ENCODE peak calls at places on chromosome 20, in nine cellular contexts. C, O, U, Q, J, X, W, Z and F are unnamed samples. For H3K36me3, the result is how much of the 10 kb centered on the place peaks cover.

GRCh38 chr20:54219751-54220426 is 12.0 kb downstream of the PFDN4 start:
- DNase-seq in C (no peak), O (no peak), U (no peak), Q (no peak), J (no peak), X (peak), W (no peak), Z (peak), F (no peak)

GRCh38 chr20:13102237-13102636 is 93.5 kb downstream of the SPTLC3 start:
- DNase-seq in C (no peak), O (no peak), U (no peak), Q (no peak), J (no peak), X (no peak), W (no peak), Z (no peak), F (no peak)

GRCh38 chr20:1987826-1988225 is 6.0 kb downstream of the PDYN start:
- DNase-seq in C (no peak), O (no peak), U (no peak), Q (no peak), J (no peak), X (peak), W (no peak), Z (no peak), F (no peak)

GRCh38 chr20:53349730-53350129 is 243.9 kb downstream of the ZNF217 start:
- DNase-seq in C (no peak), O (no peak), U (no peak), Q (no peak), J (no peak), X (no peak), W (no peak), Z (no peak), F (no peak)

GRCh38 chr20:3846378-3846739 is 275 bp upstream of the MAVS start:
- DNase-seq in C (no peak), O (no peak), U (no peak), Q (no peak), J (no peak), X (no peak), W (no peak), Z (no peak), F (no peak)

GRCh38 chr20:52190437-52191131 is 995 bp downstream of the ZFP64 start:
- DNase-seq in C (peak), O (peak), U (no peak), Q (peak), J (no peak), X (peak), W (no peak), Z (peak), F (peak)

GRCh38 chr20:19552144-19552895 is 205.7 kb upstream of the RIN2 start:
- DNase-seq in C (no peak), O (no peak), U (no peak), Q (no peak), J (no peak), X (peak), W (peak), Z (no peak), F (no peak)

GRCh38 chr20:19423892-19424620 is 211.6 kb downstream of the SLC24A3 start:
- DNase-seq in C (no peak), O (no peak), U (no peak), Q (no peak), J (no peak), X (no peak), W (no peak), Z (no peak), F (no peak)

GRCh38 chr20:24438331-24438730 is 31.1 kb upstream of the SYNDIG1 start:
- DNase-seq in C (no peak), O (no peak), U (no peak), Q (no peak), J (no peak), X (no peak), W (no peak), Z (no peak), F (no peak)

GRCh38 chr20:25070821-25071473 is 11.0 kb downstream of the VSX1 start:
- DNase-seq in C (peak), O (no peak), U (no peak), Q (no peak), J (no peak), X (no peak), W (peak), Z (no peak), F (no peak)

GRCh38 chr20:6976096-6976495 is 208.6 kb downstream of the BMP2 start:
- DNase-seq in C (no peak), O (no peak), U (no peak), Q (no peak), J (no peak), X (no peak), W (no peak), Z (no peak), F (no peak)

GRCh38 chr20:17938889-17939619 is 29.5 kb downstream of the SNX5 start:
- DNase-seq in C (peak), O (peak), U (peak), Q (peak), J (peak), X (peak), W (peak), Z (peak), F (peak)

GRCh38 chr20:9280654-9281053 is 211.8 kb downstream of the PLCB4 start:
- DNase-seq in C (no peak), O (no peak), U (no peak), Q (no peak), J (no peak), X (no peak), W (no peak), Z (no peak), F (no peak)

GRCh38 chr20:38536310-38536709 is 44.7 kb upstream of the ADIG start:
- DNase-seq in C (no peak), O (no peak), U (no peak), Q (no peak), J (no peak), X (peak), W (no peak), Z (no peak), F (no peak)

GRCh38 chr20:11791316-11792228 is 126.1 kb upstream of the BTBD3 start:
- DNase-seq in C (no peak), O (no peak), U (no peak), Q (no peak), J (no peak), X (peak), W (no peak), Z (no peak), F (no peak)

GRCh38 chr20:53332022-53332824 is 261.4 kb downstream of the ZNF217 start:
- DNase-seq in C (no peak), O (no peak), U (no peak), Q (no peak), J (no peak), X (no peak), W (no peak), Z (no peak), F (no peak)

GRCh38 chr20:20710847-20711315 is 1.6 kb downstream of the RALGAPA2 start:
- DNase-seq in C (peak), O (no peak), U (no peak), Q (no peak), J (no peak), X (peak), W (no peak), Z (no peak), F (no peak)

GRCh38 chr20:10668677-10669368 is 5.0 kb downstream of the JAG1 start:
- DNase-seq in C (no peak), O (no peak), U (no peak), Q (no peak), J (no peak), X (no peak), W (no peak), Z (no peak), F (no peak)

GRCh38 chr20:45798935-45799642 is 7.3 kb downstream of the DNTTIP1 start:
- DNase-seq in C (peak), O (no peak), U (no peak), Q (peak), J (peak), X (peak), W (no peak), Z (no peak), F (peak)

GRCh38 chr20:1434571-1435336 is 31.9 kb downstream of the NSFL1C start:
- DNase-seq in C (peak), O (no peak), U (no peak), Q (no peak), J (peak), X (peak), W (no peak), Z (no peak), F (peak)

GRCh38 chr20:9185511-9185910 is 116.6 kb downstream of the PLCB4 start:
- DNase-seq in C (no peak), O (no peak), U (no peak), Q (no peak), J (no peak), X (no peak), W (no peak), Z (no peak), F (peak)

GRCh38 chr20:19806806-19807691 is 49.0 kb downstream of the RIN2 start:
- DNase-seq in C (no peak), O (no peak), U (no peak), Q (no peak), J (no peak), X (peak), W (no peak), Z (no peak), F (no peak)

GRCh38 chr20:25220810-25221591 is 25.5 kb downstream of the ENTPD6 start:
- DNase-seq in C (peak), O (peak), U (peak), Q (no peak), J (no peak), X (no peak), W (no peak), Z (no peak), F (no peak)

GRCh38 chr20:62642666-62643520 is 590 bp downstream of the SLCO4A1 start:
- DNase-seq in C (peak), O (no peak), U (peak), Q (peak), J (peak), X (peak), W (no peak), Z (no peak), F (no peak)

GRCh38 chr20:47133809-47134456 is 222.6 kb downstream of the ZMYND8 start:
- DNase-seq in C (no peak), O (no peak), U (no peak), Q (no peak), J (no peak), X (peak), W (no peak), Z (no peak), F (peak)

GRCh38 chr20:44188752-44189151 is 1.8 kb upstream of the JPH2 start:
- DNase-seq in C (no peak), O (no peak), U (no peak), Q (no peak), J (no peak), X (no peak), W (no peak), Z (no peak), F (no peak)

GRCh38 chr20:60246751-60247150 is 288.5 kb downstream of the CDH26 start:
- DNase-seq in C (no peak), O (no peak), U (no peak), Q (no peak), J (no peak), X (no peak), W (no peak), Z (no peak), F (no peak)

GRCh38 chr20:41617059-41617921 is 887 bp downstream of the CHD6 start:
- DNase-seq in C (peak), O (peak), U (peak), Q (peak), J (peak), X (peak), W (peak), Z (no peak), F (peak)

GRCh38 chr20:3461191-3461874 is 9.5 kb upstream of the ATRN start:
- DNase-seq in C (no peak), O (no peak), U (no peak), Q (no peak), J (no peak), X (no peak), W (no peak), Z (no peak), F (peak)

GRCh38 chr20:60270341-60270740 is 312.1 kb downstream of the CDH26 start:
- DNase-seq in C (no peak), O (no peak), U (no peak), Q (no peak), J (no peak), X (no peak), W (no peak), Z (no peak), F (no peak)

GRCh38 chr20:10705801-10706459 is 32.1 kb upstream of the JAG1 start:
- DNase-seq in C (peak), O (no peak), U (no peak), Q (no peak), J (no peak), X (peak), W (no peak), Z (peak), F (no peak)

GRCh38 chr20:18669241-18670019 is 81.6 kb downstream of the DTD1 start:
- DNase-seq in C (no peak), O (no peak), U (no peak), Q (no peak), J (no peak), X (no peak), W (no peak), Z (no peak), F (peak)

GRCh38 chr20:51810155-51811039 is 8.1 kb upstream of the SALL4 start:
- DNase-seq in C (no peak), O (no peak), U (no peak), Q (no peak), J (no peak), X (no peak), W (no peak), Z (no peak), F (no peak)

GRCh38 chr20:50634191-50634590 is 57.2 kb downstream of the RIPOR3 start:
- DNase-seq in C (no peak), O (no peak), U (no peak), Q (no peak), J (no peak), X (no peak), W (no peak), Z (no peak), F (no peak)

GRCh38 chr20:57980526-57980925 is 247.9 kb downstream of the ANKRD60 start:
- DNase-seq in C (no peak), O (no peak), U (no peak), Q (no peak), J (no peak), X (no peak), W (no peak), Z (no peak), F (no peak)

GRCh38 chr20:878511-879307 is 37.4 kb downstream of the ANGPT4 start:
- DNase-seq in C (no peak), O (no peak), U (no peak), Q (no peak), J (no peak), X (no peak), W (no peak), Z (no peak), F (no peak)

GRCh38 chr20:61935926-61936700 is 129.6 kb downstream of the TAF4 start:
- DNase-seq in C (no peak), O (peak), U (no peak), Q (no peak), J (no peak), X (no peak), W (peak), Z (no peak), F (no peak)

GRCh38 chr20:53940883-53941546 is 129.4 kb downstream of the BCAS1 start:
- DNase-seq in C (no peak), O (peak), U (peak), Q (peak), J (no peak), X (peak), W (no peak), Z (no peak), F (peak)

GRCh38 chr20:32213870-32214269 is 6.2 kb downstream of the POFUT1 start:
- DNase-seq in C (no peak), O (no peak), U (no peak), Q (no peak), J (no peak), X (no peak), W (no peak), Z (no peak), F (no peak)
- H3K36me3 ChIP-seq in C (under half), O (half or more), U (under half), Q (under half), J (under half), X (under half), W (half or more), Z (under half), F (under half)

DNA sequence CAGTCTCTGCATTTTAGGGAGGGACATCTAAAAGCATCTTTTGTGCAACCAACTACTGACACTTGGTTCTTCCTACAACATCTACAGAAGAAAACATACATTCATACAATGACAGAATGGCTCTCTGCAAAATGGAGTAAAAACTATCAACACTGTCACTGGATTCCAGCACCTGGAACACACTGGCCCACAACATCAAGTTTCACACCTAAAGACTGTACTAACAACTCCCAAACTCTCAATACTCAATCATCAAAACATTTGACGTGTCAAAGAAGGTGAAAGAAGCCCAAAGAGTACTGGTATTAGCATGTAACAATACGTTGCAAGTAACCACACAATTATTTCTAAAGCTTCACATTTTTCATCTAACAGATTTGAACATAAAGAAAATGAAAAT is 2.2 kb downstream of the CPNE1 start:
- DNase-seq in C (no peak), O (no peak), U (no peak), Q (no peak), J (no peak), X (no peak), W (no peak), Z (no peak), F (no peak)
- H3K4me3 ChIP-seq in C (peak), O (peak), U (peak), Q (peak), J (peak), X (peak), W (peak), Z (no peak), F (peak)

GRCh38 chr20:35917077-35917476 is 37.2 kb downstream of the SCAND1 start:
- DNase-seq in C (no peak), O (no peak), U (no peak), Q (no peak), J (no peak), X (no peak), W (no peak), Z (no peak), F (no peak)
- H3K36me3 ChIP-seq in C (half or more), O (half or more), U (under half), Q (under half), J (under half), X (under half), W (half or more), Z (under half), F (under half)

GRCh38 chr20:63652192-63652980 is 838 bp downstream of the STMN3 start:
- DNase-seq in C (no peak), O (peak), U (peak), Q (peak), J (peak), X (no peak), W (no peak), Z (no peak), F (no peak)

GRCh38 chr20:63653974-63654680 is 903 bp upstream of the STMN3 start:
- DNase-seq in C (no peak), O (no peak), U (no peak), Q (no peak), J (no peak), X (no peak), W (no peak), Z (no peak), F (no peak)

GRCh38 chr20:63648895-63649589 is 4.2 kb downstream of the STMN3 start:
- DNase-seq in C (no peak), O (no peak), U (no peak), Q (no peak), J (no peak), X (no peak), W (no peak), Z (no peak), F (no peak)

GRCh38 chr20:63653041-63653973 is at the start of gene STMN3:
- DNase-seq in C (peak), O (peak), U (peak), Q (peak), J (peak), X (peak), W (peak), Z (peak), F (peak)

DNA sequence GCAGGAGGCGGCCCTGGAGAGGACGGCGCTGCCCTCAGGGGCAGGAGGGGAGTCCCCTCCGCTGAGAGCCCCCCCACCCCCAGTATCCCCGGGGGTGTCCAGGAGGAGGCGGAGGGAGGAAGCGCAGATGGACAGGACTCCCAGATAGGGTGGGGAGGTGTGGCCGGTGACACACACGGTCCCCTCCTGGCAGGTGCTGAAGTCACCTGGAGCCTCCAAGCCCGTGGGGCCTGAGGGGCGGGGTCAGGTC is 1.4 kb downstream of the STMN3 start:
- DNase-seq in C (no peak), O (no peak), U (no peak), Q (no peak), J (peak), X (no peak), W (no peak), Z (no peak), F (no peak)
- H3K4me3 ChIP-seq in C (peak), O (peak), U (peak), Q (peak), J (peak), X (peak), W (peak), Z (peak), F (peak)

GRCh38 chr20:49091104-49091503 is 45.0 kb downstream of the CSE1L start:
- DNase-seq in C (no peak), O (no peak), U (no peak), Q (no peak), J (no peak), X (no peak), W (no peak), Z (no peak), F (no peak)
- H3K36me3 ChIP-seq in C (half or more), O (half or more), U (half or more), Q (half or more), J (half or more), X (half or more), W (half or more), Z (half or more), F (under half)